ENCODE peak calls at places on chromosomes 11 and 22, in ten cellular contexts. H is fibroblast of the aortic adventitia, X is choroid plexus epithelial cell, U is pancreas, P is epithelial cell of esophagus, G is nephron progenitor cell, M is MM.1S, O is ovary, L is bronchial epithelial cell, A is esophagus squamous epithelium. T is an unnamed sample.
A peak's percentile ranks its signal among the peaks of the same experiment; 100 is the strongest.

GRCh38 chr11:3855808-3856491 is 486 bp downstream of the STIM1 start:
- DNase-seq in H (no peak), X (no peak), U (no peak), P (no peak), G (peak; percentile 55), M (peak; percentile 51), O (peak; percentile 64), L (no peak), A (no peak), T (no peak)

GRCh38 chr11:33329705-33330329 is 72.6 kb downstream of the HIPK3 start:
- DNase-seq in H (peak; percentile 83), X (peak; percentile 86), U (no peak), P (peak; percentile 77), G (peak; percentile 16), M (peak; percentile 65), O (no peak), L (peak; percentile 74), A (no peak), T (peak; percentile 63)

GRCh38 chr11:26297179-26297970 is 34.6 kb upstream of the ANO3 start:
- DNase-seq in H (peak; percentile 87), X (peak; percentile 90), U (no peak), P (peak; percentile 82), G (no peak), M (peak; percentile 69), O (no peak), L (peak; percentile 73), A (no peak), T (no peak)

GRCh38 chr22:50310949-50311444 is 3.6 kb upstream of the PLXNB2 start:
- DNase-seq in H (no peak), X (no peak), U (no peak), P (no peak), G (no peak), M (no peak), O (no peak), L (no peak), A (no peak), T (no peak)

GRCh38 chr11:105092255-105093239 is 47.0 kb downstream of the CARD18 start:
- DNase-seq in H (peak; percentile 32), X (no peak), U (no peak), P (peak; percentile 73), G (no peak), M (no peak), O (no peak), L (peak; percentile 85), A (no peak), T (no peak)

GRCh38 chr11:16607675-16608644 is 130.5 kb upstream of the C11orf58 start:
- DNase-seq in H (no peak), X (no peak), U (peak; percentile 70), P (peak; percentile 79), G (peak; percentile 82), M (no peak), O (peak; percentile 62), L (peak; percentile 80), A (no peak), T (no peak)

GRCh38 chr22:35328472-35328885 is 28.8 kb downstream of the TOM1 start:
- DNase-seq in H (no peak), X (no peak), U (peak; percentile 84), P (no peak), G (no peak), M (no peak), O (no peak), L (no peak), A (no peak), T (no peak)

GRCh38 chr11:44899959-44900358 is 50.7 kb downstream of the TP53I11 start:
- DNase-seq in H (peak; percentile 69), X (peak; percentile 66), U (no peak), P (peak; percentile 28), G (peak; percentile 41), M (peak; percentile 42), O (no peak), L (peak; percentile 31), A (no peak), T (no peak)

GRCh38 chr11:93494341-93494740 is 48.9 kb downstream of the SMCO4 start:
- DNase-seq in H (no peak), X (peak; percentile 61), U (no peak), P (no peak), G (no peak), M (no peak), O (no peak), L (no peak), A (no peak), T (no peak)

GRCh38 chr11:8768625-8769333 is 86.2 kb downstream of the RPL27A start:
- DNase-seq in H (peak; percentile 69), X (peak; percentile 44), U (no peak), P (peak; percentile 80), G (no peak), M (no peak), O (no peak), L (peak; percentile 79), A (no peak), T (no peak)

GRCh38 chr11:28114116-28114515 is 5.9 kb downstream of the METTL15 start:
- DNase-seq in H (no peak), X (no peak), U (no peak), P (no peak), G (no peak), M (no peak), O (no peak), L (no peak), A (no peak), T (no peak)

DNA sequence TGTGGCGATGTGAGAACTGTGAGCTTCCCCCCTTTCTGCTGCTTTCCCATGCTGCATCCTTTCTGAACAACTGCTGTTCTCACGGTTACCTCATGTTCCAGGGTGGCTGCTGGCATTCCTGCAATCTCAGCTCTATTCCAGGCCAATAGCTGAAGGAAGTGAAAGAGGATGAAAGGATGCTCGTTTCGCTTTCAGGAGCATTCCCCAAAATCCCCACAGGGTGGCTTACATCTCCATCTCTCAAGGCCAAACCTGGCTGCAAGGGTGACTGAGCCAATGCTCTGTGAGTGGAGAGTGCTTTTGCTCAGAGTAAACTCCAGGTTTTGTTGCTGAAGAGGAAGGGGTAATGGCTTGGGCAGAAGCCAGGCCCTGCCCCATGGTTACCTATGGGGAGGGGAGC is 848.2 kb downstream of the BRD1 start:
- DNase-seq in H (no peak), X (no peak), U (no peak), P (no peak), G (no peak), M (no peak), O (no peak), L (no peak), A (no peak), T (no peak)
- TF ChIP-seq CTCF in H (no peak), X (no peak), U (no peak), P (no peak), G (no peak), M (no peak), O (no peak), L (no peak), A (no peak), T (no peak)

GRCh38 chr11:34366522-34366921 is 8.7 kb upstream of the ABTB2 start:
- DNase-seq in H (peak; percentile 67), X (peak; percentile 61), U (no peak), P (peak; percentile 78), G (no peak), M (peak; percentile 60), O (no peak), L (peak; percentile 73), A (no peak), T (no peak)
- TF ChIP-seq CTCF in H (peak; percentile 32), X (peak; percentile 49), U (peak; percentile 26), P (peak; percentile 64), G (no peak), M (peak; percentile 58), O (no peak), L (peak; percentile 46), A (peak; percentile 32), T (no peak)

GRCh38 chr11:69593851-69594250 is 47.1 kb upstream of the CCND1 start:
- DNase-seq in H (no peak), X (no peak), U (no peak), P (no peak), G (no peak), M (no peak), O (no peak), L (no peak), A (no peak), T (no peak)
- TF ChIP-seq CTCF in H (no peak), X (no peak), U (no peak), P (no peak), G (no peak), M (no peak), O (no peak), L (no peak), A (no peak), T (no peak)

GRCh38 chr11:120108785-120109168 is 29.1 kb downstream of the TRIM29 start:
- DNase-seq in H (no peak), X (no peak), U (no peak), P (peak; percentile 46), G (no peak), M (no peak), O (no peak), L (peak; percentile 43), A (no peak), T (no peak)

GRCh38 chr11:120109531-120109930 is 28.4 kb downstream of the TRIM29 start:
- DNase-seq in H (no peak), X (no peak), U (no peak), P (no peak), G (no peak), M (no peak), O (no peak), L (no peak), A (no peak), T (no peak)

GRCh38 chr11:120106354-120106753 is 31.6 kb downstream of the TRIM29 start:
- DNase-seq in H (no peak), X (no peak), U (no peak), P (no peak), G (no peak), M (no peak), O (no peak), L (no peak), A (no peak), T (no peak)

GRCh38 chr11:120105576-120105975 is 32.3 kb downstream of the TRIM29 start:
- DNase-seq in H (no peak), X (no peak), U (no peak), P (no peak), G (no peak), M (no peak), O (no peak), L (no peak), A (no peak), T (no peak)

GRCh38 chr11:120108154-120108784 is 29.6 kb downstream of the TRIM29 start:
- DNase-seq in H (peak; percentile 55), X (peak; percentile 65), U (peak; percentile 90), P (peak; percentile 69), G (peak; percentile 88), M (peak; percentile 51), O (peak; percentile 79), L (peak; percentile 38), A (no peak), T (peak; percentile 79)
- TF ChIP-seq CTCF in H (peak; percentile 100), X (peak; percentile 99), U (peak; percentile 99), P (peak; percentile 99), G (peak; percentile 100), M (peak; percentile 99), O (peak; percentile 95), L (peak; percentile 100), A (peak; percentile 99), T (peak; percentile 100)

GRCh38 chr22:20180640-20181039 is 29.8 kb upstream of the CCDC188 start:
- DNase-seq in H (no peak), X (no peak), U (no peak), P (peak; percentile 9), G (no peak), M (no peak), O (no peak), L (no peak), A (no peak), T (no peak)
- TF ChIP-seq CTCF in H (no peak), X (no peak), U (no peak), P (no peak), G (no peak), M (no peak), O (no peak), L (no peak), A (no peak), T (no peak)

GRCh38 chr11:83971063-83971462 is 684.9 kb upstream of the CCDC90B start:
- DNase-seq in H (peak; percentile 2), X (peak; percentile 73), U (no peak), P (peak; percentile 9), G (no peak), M (no peak), O (no peak), L (peak; percentile 22), A (no peak), T (peak; percentile 18)
- TF ChIP-seq CTCF in H (no peak), X (no peak), U (no peak), P (no peak), G (no peak), M (no peak), O (no peak), L (no peak), A (no peak), T (no peak)

T was measured in dorsolateral prefrontal cortex.